ENCODE peak calls at places on chromosomes 5 and 9, in eight cellular contexts. X is aorta; B is tibial artery; P is body of pancreas; C is psoas muscle; A is CD4-positive, alpha-beta T cell; F is tibial nerve; M is heart left ventricle. S is an unnamed sample.

GRCh38 chr5:115450741-115451140 is 93.8 kb downstream of the FEM1C start:
- DNase-seq in X (no peak), B (no peak), P (no peak), C (no peak), A (no peak), F (no peak), M (no peak), S (no peak)

GRCh38 chr9:74513221-74513620 is 16.1 kb downstream of the RORB start:
- DNase-seq in X (no peak), B (no peak), P (no peak), C (no peak), A (no peak), F (no peak), M (no peak), S (no peak)

GRCh38 chr5:150129813-150130492 is 25.7 kb downstream of the PDGFRB start:
- DNase-seq in X (peak; percentile 84), B (peak; percentile 90), P (peak; percentile 77), C (peak; percentile 76), A (peak; percentile 16), F (peak; percentile 72), M (peak; percentile 73), S (peak; percentile 76)

GRCh38 chr5:15026011-15026481 is 154.5 kb upstream of the ANKH start:
- DNase-seq in X (peak; percentile 42), B (no peak), P (no peak), C (no peak), A (no peak), F (no peak), M (no peak), S (no peak)

GRCh38 chr9:21974542-21975409 is 19.4 kb downstream of the CDKN2A start:
- DNase-seq in X (no peak), B (no peak), P (peak; percentile 27), C (peak; percentile 25), A (no peak), F (no peak), M (no peak), S (no peak)

GRCh38 chr5:1789838-1790462 is 9.7 kb downstream of the MRPL36 start:
- DNase-seq in X (peak; percentile 21), B (no peak), P (no peak), C (no peak), A (no peak), F (no peak), M (peak; percentile 46), S (peak; percentile 32)

GRCh38 chr9:16654727-16655126 is 215.7 kb downstream of the BNC2 start:
- DNase-seq in X (no peak), B (no peak), P (no peak), C (no peak), A (no peak), F (no peak), M (no peak), S (no peak)

GRCh38 chr5:109589983-109590382 is 99.7 kb upstream of the MAN2A1 start:
- DNase-seq in X (no peak), B (no peak), P (peak; percentile 19), C (no peak), A (no peak), F (no peak), M (no peak), S (no peak)

GRCh38 chr5:73201547-73202513 is 28.8 kb downstream of the TMEM174 start:
- DNase-seq in X (peak; percentile 83), B (peak; percentile 77), P (peak; percentile 86), C (peak; percentile 69), A (peak; percentile 59), F (peak; percentile 46), M (peak; percentile 69), S (peak; percentile 65)

GRCh38 chr5:91983869-91984268 is 600.8 kb upstream of the ARRDC3 start:
- DNase-seq in X (no peak), B (no peak), P (no peak), C (no peak), A (no peak), F (no peak), M (no peak), S (no peak)

GRCh38 chr5:126056851-126057622 is 366.2 kb upstream of the GRAMD2B start:
- DNase-seq in X (no peak), B (no peak), P (no peak), C (no peak), A (no peak), F (no peak), M (no peak), S (no peak)

GRCh38 chr9:130805510-130806387 is 29.3 kb upstream of the ABL1 start:
- DNase-seq in X (no peak), B (no peak), P (no peak), C (no peak), A (no peak), F (no peak), M (no peak), S (no peak)

GRCh38 chr9:126472446-126472845 is 141.3 kb upstream of the LMX1B start:
- DNase-seq in X (no peak), B (no peak), P (no peak), C (no peak), A (no peak), F (no peak), M (no peak), S (no peak)

GRCh38 chr5:34827594-34828506 is 11.1 kb upstream of the TTC23L start:
- DNase-seq in X (no peak), B (no peak), P (no peak), C (no peak), A (no peak), F (no peak), M (no peak), S (no peak)

GRCh38 chr9:137062384-137062783 is 8.0 kb downstream of the SAPCD2 start:
- DNase-seq in X (no peak), B (no peak), P (no peak), C (no peak), A (no peak), F (no peak), M (no peak), S (no peak)

GRCh38 chr5:169745441-169746146 is 108.5 kb downstream of the DOCK2 start:
- DNase-seq in X (no peak), B (no peak), P (no peak), C (no peak), A (no peak), F (no peak), M (no peak), S (no peak)

GRCh38 chr5:111511174-111512025 is 935 bp downstream of the STARD4 start:
- DNase-seq in X (no peak), B (no peak), P (no peak), C (no peak), A (no peak), F (no peak), M (no peak), S (no peak)

GRCh38 chr9:95793924-95794828 is 81.3 kb upstream of the ERCC6L2 start:
- DNase-seq in X (no peak), B (no peak), P (no peak), C (no peak), A (no peak), F (no peak), M (no peak), S (peak; percentile 26)

GRCh38 chr5:96431376-96432244 is 1.4 kb downstream of the PCSK1 start:
- DNase-seq in X (peak; percentile 51), B (no peak), P (peak; percentile 14), C (peak; percentile 34), A (no peak), F (no peak), M (peak; percentile 52), S (no peak)

GRCh38 chr9:37694355-37694754 is 43.6 kb downstream of the FRMPD1 start:
- DNase-seq in X (no peak), B (no peak), P (no peak), C (no peak), A (no peak), F (no peak), M (no peak), S (no peak)

GRCh38 chr9:37693265-37693664 is 42.5 kb downstream of the FRMPD1 start:
- DNase-seq in X (no peak), B (no peak), P (peak; percentile 47), C (no peak), A (no peak), F (no peak), M (no peak), S (no peak)

GRCh38 chr9:37692622-37693221 is 42.0 kb downstream of the FRMPD1 start:
- DNase-seq in X (no peak), B (no peak), P (peak; percentile 80), C (no peak), A (no peak), F (no peak), M (no peak), S (no peak)
- H3K27ac ChIP-seq in X (no peak overlapping the region), B (no peak overlapping the region), P (peak overlapping the region; percentile 83), C (peak overlapping the region; percentile 81), A (no peak overlapping the region), F (no peak overlapping the region), M (no peak overlapping the region), S (no peak overlapping the region)

GRCh38 chr9:134544388-134545212 is 97.0 kb upstream of the COL5A1 start:
- DNase-seq in X (no peak), B (peak; percentile 68), P (no peak), C (no peak), A (no peak), F (no peak), M (peak; percentile 74), S (no peak)
- H3K27ac ChIP-seq in X (peak overlapping the region; percentile 2), B (no peak overlapping the region), P (no peak overlapping the region), C (no peak overlapping the region), A (no peak overlapping the region), F (peak overlapping the region; percentile 93), M (peak overlapping the region; percentile 82), S (peak overlapping the region; percentile 26)

DNA sequence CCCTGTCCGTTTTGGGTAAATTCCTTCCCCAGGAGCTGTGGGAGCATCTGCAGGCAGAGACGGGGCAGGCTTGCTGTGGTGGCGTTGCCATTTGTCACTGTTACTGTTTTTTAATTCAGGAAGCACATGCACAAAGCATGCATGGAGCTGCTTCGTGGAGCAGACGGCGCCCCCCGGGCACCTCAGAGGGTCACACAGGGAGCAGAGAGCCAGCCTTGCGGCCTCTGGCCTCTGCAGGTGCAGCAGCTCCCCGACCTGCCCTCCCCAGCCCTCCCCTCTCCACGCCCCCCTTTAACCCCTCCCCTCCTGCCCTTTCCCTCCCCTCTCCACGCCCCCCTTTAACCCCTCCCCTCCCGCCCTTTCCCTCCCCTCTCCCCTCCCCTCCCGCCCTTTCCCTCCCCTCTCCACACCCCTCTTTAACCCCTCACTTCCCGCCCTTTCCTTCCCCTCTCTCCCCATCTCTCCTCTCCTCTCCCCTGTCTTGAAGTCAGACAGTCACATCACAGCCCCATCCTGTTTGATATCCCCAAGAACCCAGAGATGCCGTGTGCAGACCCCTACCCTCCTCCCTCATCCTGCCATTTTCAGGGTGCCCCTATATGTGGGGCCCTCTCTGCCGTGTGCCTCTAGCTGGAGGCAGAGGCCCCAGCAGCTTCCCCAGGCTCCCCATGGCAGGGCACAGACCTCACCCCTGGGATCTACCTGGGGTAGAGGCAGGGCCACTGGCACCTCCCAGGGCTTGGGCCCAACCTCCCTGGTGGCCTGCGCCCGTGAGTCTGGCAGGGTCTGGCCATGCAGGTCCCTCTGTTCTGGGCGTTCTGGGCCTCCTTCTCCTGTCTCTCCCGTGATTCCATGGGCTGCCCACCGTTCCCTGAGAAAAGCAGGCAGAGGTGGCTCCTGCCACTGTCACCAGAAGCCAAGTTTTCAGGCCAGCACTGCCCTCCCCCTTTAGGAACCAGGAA is 29.6 kb upstream of the UBAC1 start:
- DNase-seq in X (no peak), B (no peak), P (no peak), C (peak; percentile 42), A (peak; percentile 50), F (no peak), M (no peak), S (peak; percentile 48)
- H3K27ac ChIP-seq in X (no peak overlapping the region), B (no peak overlapping the region), P (no peak overlapping the region), C (no peak overlapping the region), A (no peak overlapping the region), F (peak overlapping the region; percentile 96), M (peak overlapping the region; percentile 13), S (peak overlapping the region; percentile 37)

GRCh38 chr5:55897905-55898304 is 46.7 kb downstream of the IL31RA start:
- DNase-seq in X (peak; percentile 59), B (peak; percentile 70), P (no peak), C (peak; percentile 73), A (no peak), F (no peak), M (peak; percentile 72), S (peak; percentile 23)
- H3K27ac ChIP-seq in X (no peak overlapping the region), B (no peak overlapping the region), P (no peak overlapping the region), C (no peak overlapping the region), A (no peak overlapping the region), F (peak overlapping the region; percentile 38), M (no peak overlapping the region), S (no peak overlapping the region)

S was measured in heart right ventricle.